ENCODE peak calls at places on chromosomes 4 and X, in seven cellular contexts. V is A549, I is GM23338, S is HepG2, W is SK-N-SH, E is HCT116, U is K562. D is an unnamed sample.

GRCh38 chr4:25236971-25237370 is 3.1 kb downstream of the PI4K2B start:
- DNase-seq in I (no peak), E (no peak), S (no peak), W (no peak), V (no peak), U (no peak), D (no peak)

GRCh38 chrX:41561045-41561444 is 113.9 kb downstream of the NYX start:
- DNase-seq in S (no peak), I (no peak), U (peak; percentile 68), E (no peak), W (no peak), V (peak; percentile 49), D (peak; percentile 10)

GRCh38 chr4:41307633-41308032 is 50.9 kb downstream of the UCHL1 start:
- DNase-seq in W (no peak), U (no peak), I (no peak), S (no peak), E (no peak), V (no peak), D (no peak)

GRCh38 chrX:150692837-150693781 is at the start of gene MTMR1:
- DNase-seq in E (no peak), S (no peak), U (peak; percentile 47), I (peak; percentile 29), V (no peak), W (peak; percentile 84), D (no peak)

GRCh38 chr4:8538703-8539567 is 41.3 kb upstream of the GPR78 start:
- DNase-seq in I (no peak), E (peak; percentile 81), V (peak; percentile 57), U (no peak), W (no peak), S (peak; percentile 14), D (peak; percentile 78)

GRCh38 chr4:150368667-150369066 is 213.3 kb upstream of the MAB21L2 start:
- DNase-seq in V (no peak), W (peak; percentile 16), I (no peak), S (no peak), E (no peak), U (no peak), D (no peak)

GRCh38 chrX:8919801-8920200 is 114.1 kb downstream of the FAM9B start:
- DNase-seq in E (no peak), S (no peak), V (no peak), U (no peak), I (no peak), W (no peak), D (no peak)

GRCh38 chr4:20687894-20688293 is 12.4 kb upstream of the PACRGL start:
- DNase-seq in I (no peak), S (no peak), V (no peak), W (no peak), U (no peak), E (no peak), D (no peak)

GRCh38 chr4:629916-630641 is 4.7 kb downstream of the PDE6B start:
- DNase-seq in S (no peak), W (peak; percentile 24), V (no peak), U (no peak), I (no peak), E (no peak), D (no peak)

GRCh38 chr4:912548-913279 is 19.4 kb downstream of the GAK start:
- DNase-seq in U (no peak), V (no peak), S (no peak), I (no peak), W (no peak), E (no peak), D (no peak)

GRCh38 chr4:180636696-180637095 is 1606.5 kb upstream of the TENM3 start:
- DNase-seq in S (no peak), I (no peak), U (no peak), W (no peak), V (no peak), E (no peak), D (no peak)

GRCh38 chrX:17525762-17526555 is 151.0 kb downstream of the NHS start:
- DNase-seq in S (no peak), I (no peak), E (no peak), U (no peak), V (no peak), W (no peak), D (no peak)

GRCh38 chr4:76341063-76341462 is 34.5 kb downstream of the STBD1 start:
- DNase-seq in I (no peak), S (no peak), W (no peak), V (no peak), U (peak; percentile 67), E (no peak), D (no peak)

GRCh38 chrX:24294619-24295018 is 19.2 kb downstream of the SUPT20HL2 start:
- DNase-seq in U (peak; percentile 35), I (peak; percentile 77), W (peak; percentile 31), S (no peak), E (no peak), V (peak; percentile 7), D (no peak)

GRCh38 chrX:74925210-74926088 is at the start of gene NEXMIF:
- DNase-seq in E (no peak), U (no peak), V (peak; percentile 36), S (peak; percentile 6), I (peak; percentile 69), W (peak; percentile 77), D (no peak)

GRCh38 chr4:177246636-177247584 is 62.8 kb upstream of the NEIL3 start:
- DNase-seq in I (no peak), S (no peak), E (no peak), W (no peak), U (no peak), V (no peak), D (no peak)

GRCh38 chr4:67568820-67569219 is 10.3 kb downstream of the STAP1 start:
- DNase-seq in I (no peak), W (no peak), E (no peak), V (no peak), U (no peak), S (no peak), D (no peak)

GRCh38 chr4:67565284-67565683 is 6.8 kb downstream of the STAP1 start:
- DNase-seq in I (no peak), V (no peak), S (no peak), W (no peak), U (no peak), E (no peak), D (no peak)

GRCh38 chr4:67570537-67570936 is 12.0 kb downstream of the STAP1 start:
- DNase-seq in E (no peak), I (no peak), W (no peak), S (no peak), V (no peak), U (no peak), D (no peak)

GRCh38 chr4:67571975-67572374 is 13.4 kb downstream of the STAP1 start:
- DNase-seq in I (no peak), U (peak; percentile 52), W (no peak), S (no peak), V (no peak), E (no peak), D (no peak)

DNA sequence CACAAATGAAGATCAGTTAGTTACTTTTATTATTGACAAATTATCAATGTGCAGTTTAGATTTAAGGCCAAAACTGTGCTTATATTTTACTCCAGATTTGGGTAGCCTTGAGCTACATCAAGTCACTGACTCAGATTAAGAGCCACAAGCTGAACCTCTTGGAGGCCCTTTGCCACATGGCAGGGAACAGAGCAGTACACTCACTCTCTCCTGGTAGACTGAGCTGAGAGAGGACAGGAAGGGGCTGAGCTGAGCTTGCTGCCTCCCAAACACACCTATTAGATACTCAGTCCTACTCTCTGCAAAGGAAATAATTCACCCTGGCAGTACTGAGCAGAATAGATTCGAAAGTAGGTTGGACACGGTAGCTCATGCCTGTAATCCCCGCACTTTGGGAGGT is 7.8 kb downstream of the STAP1 start:
- DNase-seq in U (no peak), E (no peak), S (no peak), V (no peak), I (no peak), W (no peak), D (no peak)
- TF ChIP-seq REST in U (no peak), E (no peak), S (no peak), V (no peak), I (no peak), W (no peak), D (no peak)

DNA sequence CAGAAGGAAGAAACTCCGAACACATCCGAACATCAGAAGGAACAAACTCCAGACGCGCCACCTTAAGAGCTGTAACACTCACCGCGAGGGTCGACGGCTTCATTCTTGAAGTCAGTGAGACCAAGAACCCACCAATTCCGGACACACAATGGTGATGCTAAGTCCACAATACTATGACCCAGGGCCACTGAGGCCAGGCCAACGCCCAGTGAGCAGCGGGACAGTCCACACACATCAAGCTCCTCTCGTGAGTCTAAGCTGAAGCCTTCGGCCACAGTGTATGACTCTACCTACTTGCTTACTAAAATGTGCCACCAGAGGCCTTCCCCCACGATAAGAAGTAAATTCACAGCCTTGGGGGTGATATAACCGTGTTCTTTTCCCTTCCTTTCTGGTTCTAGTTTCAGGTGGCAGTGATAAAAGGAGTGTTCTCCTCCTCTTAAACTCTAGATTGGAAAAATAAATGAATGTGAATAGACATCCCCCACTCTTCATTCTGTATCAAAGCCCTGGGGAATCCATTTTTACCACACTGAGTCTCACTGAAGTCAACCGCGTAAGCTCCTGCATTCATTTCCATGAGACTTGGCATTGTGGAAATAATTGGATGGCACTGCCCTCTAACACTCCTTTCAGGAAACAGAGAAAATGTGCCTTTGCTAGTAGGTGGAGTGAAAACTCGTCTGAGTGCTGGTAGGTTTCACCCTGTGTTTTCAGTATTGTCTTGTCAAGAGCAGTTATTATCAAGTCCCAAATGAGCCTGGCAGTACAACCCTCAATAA is 10.0 kb upstream of the CDKN2AIP start:
- DNase-seq in E (no peak), V (no peak), U (no peak), W (no peak), I (no peak), S (no peak), D (no peak)
- H3K4me3 ChIP-seq in E (no peak overlapping the region), V (no peak overlapping the region), U (no peak overlapping the region), W (no peak overlapping the region), I (no peak overlapping the region), S (no peak overlapping the region), D (no peak overlapping the region)

DNA sequence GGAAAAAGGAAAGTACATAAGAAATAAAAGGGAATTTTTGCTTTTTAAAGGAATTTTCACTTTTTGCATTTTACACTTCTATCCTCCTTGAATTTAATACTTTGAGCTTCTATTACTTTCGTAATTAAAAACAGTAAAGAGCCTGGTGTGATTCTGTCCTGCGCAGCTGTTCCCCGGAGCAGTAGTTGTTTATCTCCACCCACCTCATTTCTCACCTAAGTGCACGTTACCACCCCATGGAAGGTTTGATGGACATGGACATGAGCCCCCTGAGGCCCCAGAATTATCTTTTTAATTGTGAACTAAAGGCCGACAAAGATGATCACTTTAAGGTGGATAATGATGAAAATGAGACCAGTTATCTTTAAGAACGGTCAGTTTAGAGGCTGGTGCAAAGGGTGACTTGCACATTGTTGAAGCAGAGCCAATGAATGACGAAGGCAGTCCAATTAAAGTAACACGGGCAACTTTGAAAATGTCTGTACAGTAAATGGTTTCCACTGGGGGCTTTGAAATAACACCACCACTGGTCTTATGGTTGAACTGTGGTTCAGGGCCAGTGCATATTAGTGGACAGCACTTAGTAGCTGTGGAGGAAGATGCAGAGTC is 52.1 kb upstream of the TEX13D start:
- DNase-seq in E (no peak), V (peak; percentile 0), U (peak; percentile 21), W (no peak), I (no peak), S (no peak), D (no peak)
- TF ChIP-seq REST in E (no peak), V (no peak), U (no peak), W (no peak), I (no peak), S (no peak), D (no peak)

DNA sequence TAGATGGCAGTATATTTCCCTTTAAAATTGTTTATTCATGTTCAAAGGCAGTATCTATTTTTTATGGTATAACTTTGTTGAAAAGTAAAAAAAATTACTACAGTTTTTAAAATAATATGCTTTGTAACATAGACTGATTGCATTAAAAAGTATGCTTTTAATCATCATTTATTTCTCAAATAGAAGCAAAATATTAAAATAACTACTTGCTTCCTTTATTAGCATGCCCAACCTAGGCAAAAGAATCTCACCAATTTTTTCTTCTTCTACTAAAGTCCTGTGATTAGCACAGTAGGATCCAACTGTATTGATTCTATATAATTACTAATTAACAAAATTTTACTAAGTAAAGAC is 69.6 kb upstream of the NFKB1 start:
- DNase-seq in V (no peak), U (no peak), E (no peak), W (no peak), I (no peak), S (no peak), D (no peak)
- H3K4me3 ChIP-seq in V (peak overlapping the region; percentile 75), U (peak overlapping the region; percentile 49), E (peak overlapping the region; percentile 52), W (peak overlapping the region; percentile 54), I (no peak overlapping the region), S (no peak overlapping the region), D (peak overlapping the region; percentile 51)

D was measured in Panc1.